ENCODE peak calls at places on chromosomes 4 and X, in eight cellular contexts. J is fibroblast of pulmonary artery, V is A549, M is mammary epithelial cell, N is left lung, L is mucosa of descending colon, F is brain microvascular endothelial cell, T is dorsolateral prefrontal cortex. U is an unnamed sample.

GRCh38 chrX:153929576-153929975 is 3.5 kb upstream of the ARHGAP4 start:
- DNase-seq in V (no peak), F (no peak), L (no peak), T (no peak), J (no peak), M (no peak), N (no peak), U (no peak)

GRCh38 chrX:10327651-10328050 is 170.9 kb downstream of the CLCN4 start:
- DNase-seq in F (peak), N (no peak), M (no peak), V (peak), L (no peak), T (no peak), J (no peak), U (no peak)

GRCh38 chr4:53376900-53377299 is 541 bp upstream of the FIP1L1 start:
- DNase-seq in M (no peak), V (no peak), T (no peak), F (no peak), L (no peak), N (no peak), J (no peak), U (no peak)

GRCh38 chr4:52883707-52884669 is 21.9 kb downstream of the RASL11B start:
- DNase-seq in N (no peak), T (no peak), F (no peak), J (no peak), V (no peak), L (no peak), M (peak), U (no peak)

GRCh38 chrX:56564921-56565861 is 1.8 kb downstream of the UBQLN2 start:
- DNase-seq in F (no peak), L (peak), V (peak), J (peak), M (peak), T (no peak), N (no peak), U (no peak)

GRCh38 chr4:8829584-8829983 is 42.1 kb downstream of the HMX1 start:
- DNase-seq in J (no peak), L (no peak), T (no peak), N (peak), V (no peak), M (no peak), F (no peak), U (no peak)

GRCh38 chr4:123609829-123610228 is 213.2 kb downstream of the SPRY1 start:
- DNase-seq in L (no peak), N (no peak), J (no peak), M (no peak), T (no peak), F (no peak), V (no peak), U (no peak)

GRCh38 chrX:114344756-114345155 is 239.1 kb upstream of the HTR2C start:
- DNase-seq in N (no peak), L (no peak), T (no peak), M (peak), V (peak), J (peak), F (peak), U (no peak)

GRCh38 chrX:74446876-74447275 is 25.6 kb downstream of the SLC16A2 start:
- DNase-seq in M (peak), L (no peak), N (no peak), V (no peak), T (no peak), J (no peak), F (no peak), U (no peak)

GRCh38 chr4:185700635-185701034 is 111.4 kb downstream of the SORBS2 start:
- DNase-seq in V (no peak), N (no peak), J (no peak), F (no peak), M (no peak), L (no peak), T (no peak), U (no peak)

GRCh38 chr4:140944539-140944938 is 188.4 kb upstream of the TBC1D9 start:
- DNase-seq in N (no peak), M (no peak), J (peak), F (peak), L (no peak), V (no peak), T (no peak), U (no peak)

GRCh38 chr4:93178279-93178678 is 650.3 kb upstream of the ATOH1 start:
- DNase-seq in L (no peak), M (no peak), F (no peak), J (no peak), V (no peak), T (no peak), N (no peak), U (no peak)

GRCh38 chrX:84188320-84188834 is 378 bp upstream of the RPS6KA6 start:
- DNase-seq in T (peak), M (peak), L (peak), J (peak), F (peak), N (peak), V (peak), U (peak)

GRCh38 chr4:56976283-56976877 is 1.0 kb downstream of the NOA1 start:
- DNase-seq in F (no peak), T (no peak), J (no peak), V (no peak), L (no peak), N (peak), M (peak), U (no peak)

GRCh38 chr4:48681856-48682255 is 98.2 kb downstream of the FRYL start:
- DNase-seq in N (no peak), L (no peak), M (peak), J (peak), V (peak), T (no peak), F (no peak), U (no peak)

GRCh38 chr4:1767058-1767769 is 25.9 kb upstream of the FGFR3 start:
- DNase-seq in M (no peak), N (no peak), L (no peak), T (no peak), F (no peak), V (peak), J (peak), U (no peak)

GRCh38 chr4:1295405-1296055 is 5.8 kb downstream of the MAEA start:
- DNase-seq in L (no peak), V (no peak), M (no peak), J (no peak), F (no peak), N (peak), T (no peak), U (no peak)

GRCh38 chr4:145937990-145938611 is 522 bp downstream of the ZNF827 start:
- DNase-seq in N (no peak), L (no peak), V (peak), J (peak), T (peak), M (peak), F (peak), U (no peak)

GRCh38 chr4:165101641-165102040 is 11.0 kb downstream of the TMEM192 start:
- DNase-seq in L (no peak), V (no peak), T (no peak), N (no peak), M (no peak), F (no peak), J (no peak), U (no peak)

GRCh38 chr4:54783402-54784110 is 125.8 kb downstream of the KIT start:
- DNase-seq in V (no peak), N (no peak), F (no peak), L (no peak), M (no peak), J (no peak), T (no peak), U (no peak)

GRCh38 chr4:127503111-127503510 is 129.6 kb upstream of the INTU start:
- DNase-seq in F (no peak), M (no peak), J (no peak), N (no peak), T (no peak), V (no peak), L (no peak), U (no peak)

GRCh38 chr4:172997217-172997609 is 171.4 kb upstream of the GALNT7 start:
- DNase-seq in M (no peak), N (no peak), T (no peak), F (no peak), V (no peak), J (no peak), L (no peak), U (no peak)

GRCh38 chr4:54228563-54229501 is at the start of gene PDGFRA:
- DNase-seq in T (no peak), N (peak), L (peak), J (peak), F (peak), V (no peak), M (no peak), U (no peak)

GRCh38 chr4:23887989-23888388 is 1.9 kb downstream of the PPARGC1A start:
- DNase-seq in N (no peak), T (no peak), L (no peak), F (no peak), V (no peak), M (no peak), J (no peak), U (no peak)
- TF ChIP-seq CTCF in N (no peak), T (no peak), L (no peak), F (no peak), V (no peak), M (no peak), J (no peak), U (no peak)

GRCh38 chr4:76084542-76084941 is 10.0 kb downstream of the ART3 start:
- DNase-seq in L (no peak), F (no peak), J (no peak), M (no peak), V (no peak), T (no peak), N (no peak), U (no peak)

GRCh38 chr4:76090241-76090691 is 15.8 kb downstream of the ART3 start:
- DNase-seq in V (no peak), T (no peak), L (no peak), M (peak), N (peak), F (peak), J (peak), U (no peak)

GRCh38 chr4:76088719-76089118 is 14.2 kb downstream of the ART3 start:
- DNase-seq in L (no peak), T (no peak), M (no peak), J (no peak), V (no peak), F (no peak), N (no peak), U (no peak)

GRCh38 chr4:76083386-76083785 is 8.9 kb downstream of the ART3 start:
- DNase-seq in V (no peak), M (peak), J (no peak), L (no peak), N (no peak), T (no peak), F (no peak), U (no peak)

DNA sequence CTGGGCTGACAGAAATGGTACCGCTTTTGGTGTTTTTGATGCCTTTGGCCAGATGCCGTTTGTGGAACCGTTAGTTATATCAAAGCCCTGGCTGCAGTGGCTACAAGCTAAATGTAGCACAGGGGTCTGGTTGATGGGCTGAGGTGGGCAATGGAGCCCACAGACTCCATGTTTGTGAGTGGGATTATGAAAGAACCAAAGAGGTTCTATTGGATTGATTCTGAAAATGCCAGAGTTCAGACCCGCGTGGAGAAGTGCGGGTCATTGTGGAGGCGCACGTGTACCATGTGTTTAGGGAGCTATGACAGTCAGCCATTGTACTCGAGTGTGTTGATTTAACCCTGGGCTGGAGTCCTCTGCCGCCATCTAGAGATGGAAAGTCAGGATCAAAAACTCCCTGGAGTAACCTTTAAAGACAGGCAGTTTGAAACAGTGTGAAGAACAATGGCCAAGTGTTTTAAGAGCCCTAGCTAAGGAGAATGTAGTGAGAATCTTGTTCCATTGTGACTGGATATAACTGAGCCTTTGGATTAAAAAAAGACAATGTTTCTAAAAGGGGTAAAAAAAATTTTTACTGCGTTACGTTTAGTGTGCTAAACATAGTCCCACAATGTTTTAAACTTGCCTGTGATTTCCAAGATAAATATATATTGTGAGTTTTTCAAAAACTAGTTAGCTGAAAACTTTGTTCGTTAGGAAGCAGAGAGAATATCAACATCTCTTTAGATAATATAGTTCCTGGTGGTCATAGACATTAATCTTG is 12.7 kb downstream of the ART3 start:
- DNase-seq in N (no peak), V (peak), J (peak), L (no peak), F (peak), M (peak), T (peak), U (no peak)
- TF ChIP-seq CTCF in N (no peak), V (peak), J (peak), L (peak), F (peak), M (peak), T (peak), U (no peak)

DNA sequence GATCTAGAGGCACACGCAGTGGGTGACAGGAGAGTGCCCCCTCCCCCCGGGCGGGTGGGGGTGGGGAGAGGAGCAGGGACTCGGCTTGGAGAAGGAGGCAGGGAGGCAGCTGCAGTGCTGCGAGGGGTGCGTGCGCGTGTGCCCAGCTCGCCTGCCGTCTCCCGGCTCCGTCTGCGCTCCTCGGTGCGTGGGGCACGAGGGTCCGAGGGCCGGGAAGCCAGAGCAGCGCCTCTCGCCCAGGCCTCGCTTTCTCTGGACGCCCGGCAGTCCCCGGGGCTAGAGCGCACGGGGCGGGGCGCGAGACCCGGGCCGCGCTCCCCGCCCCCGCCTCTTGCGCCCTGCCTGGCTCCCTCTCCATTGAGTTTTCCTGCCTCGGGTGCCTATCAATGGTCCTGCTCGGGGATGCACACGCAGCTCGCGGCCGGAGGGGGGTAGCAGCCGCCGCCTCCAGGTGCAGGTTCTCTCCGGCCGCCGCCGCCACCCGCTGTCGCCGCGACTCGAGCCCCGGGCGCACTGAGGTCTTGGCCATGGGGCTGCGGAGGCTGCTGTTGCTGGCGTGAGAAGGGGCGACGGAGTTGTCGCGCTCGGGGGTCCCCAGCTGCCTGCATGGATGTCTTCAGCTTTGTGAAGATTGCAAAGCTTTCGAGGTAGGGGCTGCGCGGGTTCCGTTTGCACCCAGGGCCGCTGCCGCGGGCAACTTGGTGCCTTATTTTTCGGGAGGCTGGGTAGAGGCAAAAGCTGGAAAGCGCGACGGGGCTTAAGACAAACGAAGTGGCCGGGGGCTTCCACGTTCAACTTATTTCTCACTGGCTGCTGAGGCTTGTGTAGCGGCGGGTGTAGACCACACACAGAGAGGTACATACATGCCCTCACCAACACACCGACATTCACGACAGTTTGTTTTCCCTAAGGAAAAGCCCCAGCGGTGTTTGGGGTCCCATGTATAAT is at the start of gene FRMPD4:
- DNase-seq in L (no peak), J (peak), M (peak), F (no peak), V (peak), T (peak), N (no peak), U (no peak)
- TF ChIP-seq CTCF in L (no peak), J (peak), M (no peak), F (peak), V (no peak), T (no peak), N (no peak), U (no peak)

DNA sequence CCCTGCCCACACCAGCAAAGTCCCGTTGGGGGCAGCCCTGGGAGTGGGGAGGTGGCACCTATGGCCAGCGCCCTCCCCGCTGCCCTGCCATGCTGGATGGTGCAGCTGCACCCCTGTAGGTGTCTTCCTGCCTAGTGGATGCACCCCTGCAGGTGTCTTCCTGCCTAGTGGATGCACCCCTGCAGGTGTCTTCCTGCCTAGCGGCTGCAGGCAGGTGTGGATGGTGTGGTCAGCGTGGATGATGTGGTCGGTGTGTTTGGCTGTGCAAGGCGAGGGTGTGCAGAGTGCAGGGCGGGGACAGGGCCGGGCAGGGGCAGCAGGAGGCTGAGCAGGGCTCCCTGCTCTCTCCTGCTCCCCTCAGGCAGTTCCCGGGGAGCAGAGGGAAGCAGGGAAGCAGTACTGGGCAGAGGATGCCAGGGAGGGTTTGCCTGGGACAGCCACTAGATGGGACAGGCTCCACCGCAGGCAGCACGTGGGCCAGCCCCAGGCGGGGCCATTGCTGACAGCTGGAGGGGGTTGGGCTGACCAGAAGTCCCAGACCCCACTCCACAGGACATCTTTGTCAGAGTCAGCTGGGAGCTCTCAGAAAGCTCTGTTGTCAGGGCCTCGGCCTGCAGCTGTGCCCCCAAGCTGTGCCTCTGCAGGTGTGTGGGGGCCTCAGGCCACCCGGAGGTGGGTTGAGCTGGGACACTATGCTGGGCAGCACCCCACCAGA is 23.6 kb downstream of the DOK7 start:
- DNase-seq in J (no peak), V (no peak), L (no peak), N (no peak), M (peak), F (no peak), T (no peak), U (no peak)
- TF ChIP-seq CTCF in J (no peak), V (no peak), L (no peak), N (no peak), M (no peak), F (no peak), T (no peak), U (no peak)

GRCh38 chr4:4690854-4691253 is 149.0 kb upstream of the STX18 start:
- DNase-seq in L (no peak), T (no peak), N (no peak), F (no peak), M (no peak), J (no peak), V (no peak), U (no peak)

GRCh38 chr4:4687100-4687499 is 145.3 kb upstream of the STX18 start:
- DNase-seq in N (no peak), T (no peak), L (no peak), J (no peak), M (no peak), F (no peak), V (no peak), U (no peak)

GRCh38 chr4:4687935-4688727 is 146.3 kb upstream of the STX18 start:
- DNase-seq in N (no peak), V (no peak), M (no peak), T (no peak), F (no peak), J (no peak), L (no peak), U (no peak)

GRCh38 chr4:4693258-4693657 is 151.4 kb upstream of the STX18 start:
- DNase-seq in T (no peak), N (no peak), M (peak), V (no peak), F (no peak), J (no peak), L (no peak), U (no peak)

DNA sequence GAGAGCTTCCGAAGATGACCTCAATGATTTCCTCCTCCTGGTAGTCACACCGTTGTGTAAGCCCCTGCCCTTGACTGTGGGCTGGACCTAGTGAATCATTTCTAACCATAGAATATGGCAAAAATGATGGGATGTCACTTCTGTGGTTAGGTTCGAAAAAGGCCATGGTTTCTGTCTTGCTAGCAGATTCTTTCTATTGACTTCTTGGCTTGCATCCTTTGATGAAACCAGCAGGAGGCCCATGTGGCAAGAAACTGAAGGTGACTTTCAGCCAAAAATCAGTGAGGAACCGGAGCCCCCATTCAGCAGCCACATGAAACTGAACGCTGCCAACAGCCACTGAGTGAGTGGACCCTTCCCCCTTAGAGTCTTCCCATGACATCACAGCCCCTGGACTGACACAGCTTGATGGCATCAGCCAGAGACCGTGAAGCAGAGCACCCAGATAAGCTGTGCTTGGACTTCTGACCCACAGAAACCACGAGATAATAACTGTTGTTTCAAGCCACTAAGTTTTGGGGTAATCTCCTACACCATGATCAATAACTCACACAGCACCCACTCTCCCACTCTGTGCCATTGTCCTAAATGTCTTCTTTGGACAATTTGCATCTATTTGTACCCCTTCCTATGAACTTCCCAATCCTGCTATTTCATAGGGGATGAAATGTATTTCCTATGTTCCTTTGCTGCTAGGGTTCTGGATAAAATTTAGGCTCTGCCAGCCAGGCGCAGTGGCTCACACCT is 148.0 kb upstream of the STX18 start:
- DNase-seq in N (no peak), V (no peak), M (no peak), F (no peak), J (no peak), L (no peak), T (no peak), U (no peak)
- TF ChIP-seq CTCF in N (no peak), V (no peak), M (no peak), F (peak), J (no peak), L (no peak), T (no peak), U (no peak)

U was measured in omental fat pad.